ENCODE peak calls at places on chromosomes 11 and 22, in nine cellular contexts. One of them, this sample, is unnamed. For H3K4me1, the result is how much of the 10 kb centered on the place peaks cover.

GRCh38 chr11:32131321-32131720 is 40.4 kb downstream of the RCN1 start:
- DNase-seq in OCI-LY7: no peak
- DNase-seq in fibroblast of lung: peak
- DNase-seq in lower lobe of right lung: no peak
- DNase-seq in A549: no peak
- DNase-seq in pancreas: no peak
- DNase-seq in endothelial cell of umbilical vein: no peak
- DNase-seq in SJSA1: no peak
- DNase-seq in mammary epithelial cell: peak
- DNase-seq in this sample: no peak

GRCh38 chr11:46504817-46505613 is 88.8 kb downstream of the AMBRA1 start:
- DNase-seq in lower lobe of right lung: no peak
- DNase-seq in SJSA1: peak
- DNase-seq in A549: no peak
- DNase-seq in fibroblast of lung: peak
- DNase-seq in OCI-LY7: no peak
- DNase-seq in pancreas: no peak
- DNase-seq in endothelial cell of umbilical vein: peak
- DNase-seq in mammary epithelial cell: peak
- DNase-seq in this sample: no peak

GRCh38 chr11:78338138-78338537 is 79.5 kb downstream of the GAB2 start:
- DNase-seq in fibroblast of lung: no peak
- DNase-seq in pancreas: no peak
- DNase-seq in OCI-LY7: no peak
- DNase-seq in lower lobe of right lung: no peak
- DNase-seq in SJSA1: no peak
- DNase-seq in A549: no peak
- DNase-seq in mammary epithelial cell: no peak
- DNase-seq in endothelial cell of umbilical vein: no peak
- DNase-seq in this sample: no peak

GRCh38 chr22:20021196-20022181 is 579 bp downstream of the TANGO2 start:
- DNase-seq in SJSA1: no peak
- DNase-seq in endothelial cell of umbilical vein: peak
- DNase-seq in mammary epithelial cell: no peak
- DNase-seq in pancreas: peak
- DNase-seq in OCI-LY7: peak
- DNase-seq in lower lobe of right lung: peak
- DNase-seq in fibroblast of lung: peak
- DNase-seq in A549: no peak
- DNase-seq in this sample: no peak

GRCh38 chr22:19873960-19874306 is 19.3 kb upstream of the GNB1L start:
- DNase-seq in A549: no peak
- DNase-seq in OCI-LY7: no peak
- DNase-seq in lower lobe of right lung: peak
- DNase-seq in pancreas: no peak
- DNase-seq in fibroblast of lung: no peak
- DNase-seq in mammary epithelial cell: no peak
- DNase-seq in SJSA1: no peak
- DNase-seq in endothelial cell of umbilical vein: no peak
- DNase-seq in this sample: peak

GRCh38 chr11:706439-706956 is 467 bp downstream of the EPS8L2 start:
- DNase-seq in SJSA1: no peak
- DNase-seq in lower lobe of right lung: peak
- DNase-seq in endothelial cell of umbilical vein: no peak
- DNase-seq in pancreas: peak
- DNase-seq in OCI-LY7: no peak
- DNase-seq in mammary epithelial cell: peak
- DNase-seq in A549: peak
- DNase-seq in fibroblast of lung: peak
- DNase-seq in this sample: no peak

GRCh38 chr11:94638902-94639373 is 71.8 kb downstream of the PIWIL4 start:
- DNase-seq in lower lobe of right lung: no peak
- DNase-seq in pancreas: no peak
- DNase-seq in fibroblast of lung: no peak
- DNase-seq in A549: no peak
- DNase-seq in endothelial cell of umbilical vein: peak
- DNase-seq in SJSA1: no peak
- DNase-seq in OCI-LY7: no peak
- DNase-seq in mammary epithelial cell: peak
- DNase-seq in this sample: no peak

GRCh38 chr11:5257296-5257695 is 2.7 kb upstream of the HBG2 start:
- DNase-seq in lower lobe of right lung: no peak
- DNase-seq in endothelial cell of umbilical vein: no peak
- DNase-seq in OCI-LY7: no peak
- DNase-seq in mammary epithelial cell: no peak
- DNase-seq in SJSA1: no peak
- DNase-seq in pancreas: no peak
- DNase-seq in A549: no peak
- DNase-seq in fibroblast of lung: no peak
- DNase-seq in this sample: no peak

GRCh38 chr11:3160252-3161031 is 4.7 kb downstream of the OSBPL5 start:
- DNase-seq in lower lobe of right lung: peak
- DNase-seq in mammary epithelial cell: peak
- DNase-seq in endothelial cell of umbilical vein: peak
- DNase-seq in OCI-LY7: peak
- DNase-seq in SJSA1: peak
- DNase-seq in pancreas: peak
- DNase-seq in fibroblast of lung: peak
- DNase-seq in A549: no peak
- DNase-seq in this sample: peak

GRCh38 chr22:50032941-50033601 is 20.5 kb upstream of the IL17REL start:
- DNase-seq in fibroblast of lung: no peak
- DNase-seq in SJSA1: no peak
- DNase-seq in OCI-LY7: no peak
- DNase-seq in lower lobe of right lung: no peak
- DNase-seq in pancreas: no peak
- DNase-seq in endothelial cell of umbilical vein: no peak
- DNase-seq in mammary epithelial cell: no peak
- DNase-seq in A549: no peak
- DNase-seq in this sample: no peak

GRCh38 chr11:69380451-69380901 is 86.5 kb downstream of the MYEOV start:
- DNase-seq in lower lobe of right lung: no peak
- DNase-seq in pancreas: no peak
- DNase-seq in SJSA1: no peak
- DNase-seq in A549: no peak
- DNase-seq in fibroblast of lung: no peak
- DNase-seq in endothelial cell of umbilical vein: no peak
- DNase-seq in OCI-LY7: no peak
- DNase-seq in mammary epithelial cell: no peak
- DNase-seq in this sample: peak

GRCh38 chr11:96091476-96091875 is 167.6 kb upstream of the MTMR2 start:
- DNase-seq in SJSA1: no peak
- DNase-seq in A549: no peak
- DNase-seq in OCI-LY7: peak
- DNase-seq in endothelial cell of umbilical vein: no peak
- DNase-seq in fibroblast of lung: no peak
- DNase-seq in pancreas: no peak
- DNase-seq in mammary epithelial cell: no peak
- DNase-seq in lower lobe of right lung: no peak
- DNase-seq in this sample: no peak

GRCh38 chr11:70381872-70382842 is 16.2 kb upstream of the CTTN start:
- DNase-seq in endothelial cell of umbilical vein: no peak
- DNase-seq in fibroblast of lung: peak
- DNase-seq in pancreas: no peak
- DNase-seq in mammary epithelial cell: no peak
- DNase-seq in A549: peak
- DNase-seq in SJSA1: peak
- DNase-seq in OCI-LY7: no peak
- DNase-seq in lower lobe of right lung: no peak
- DNase-seq in this sample: no peak

GRCh38 chr11:119081682-119082081 is 3.0 kb upstream of the HMBS start:
- DNase-seq in SJSA1: no peak
- DNase-seq in A549: no peak
- DNase-seq in lower lobe of right lung: no peak
- DNase-seq in pancreas: no peak
- DNase-seq in fibroblast of lung: no peak
- DNase-seq in OCI-LY7: no peak
- DNase-seq in mammary epithelial cell: no peak
- DNase-seq in endothelial cell of umbilical vein: no peak
- DNase-seq in this sample: no peak

GRCh38 chr22:47053865-47054185 is 291.4 kb downstream of the TBC1D22A start:
- DNase-seq in mammary epithelial cell: no peak
- DNase-seq in A549: no peak
- DNase-seq in SJSA1: no peak
- DNase-seq in endothelial cell of umbilical vein: peak
- DNase-seq in lower lobe of right lung: no peak
- DNase-seq in OCI-LY7: no peak
- DNase-seq in pancreas: no peak
- DNase-seq in fibroblast of lung: peak
- DNase-seq in this sample: no peak

GRCh38 chr22:19423906-19424500 is 7.5 kb downstream of the HIRA start:
- DNase-seq in endothelial cell of umbilical vein: no peak
- DNase-seq in pancreas: no peak
- DNase-seq in OCI-LY7: no peak
- DNase-seq in fibroblast of lung: no peak
- DNase-seq in mammary epithelial cell: no peak
- DNase-seq in A549: no peak
- DNase-seq in lower lobe of right lung: no peak
- DNase-seq in SJSA1: no peak
- DNase-seq in this sample: no peak

GRCh38 chr11:120820040-120820439 is 203.9 kb upstream of the TBCEL start:
- DNase-seq in pancreas: no peak
- DNase-seq in fibroblast of lung: no peak
- DNase-seq in SJSA1: no peak
- DNase-seq in A549: no peak
- DNase-seq in OCI-LY7: no peak
- DNase-seq in endothelial cell of umbilical vein: no peak
- DNase-seq in mammary epithelial cell: no peak
- DNase-seq in lower lobe of right lung: no peak
- DNase-seq in this sample: no peak

GRCh38 chr11:83823461-83824025 is 537.4 kb upstream of the CCDC90B start:
- DNase-seq in pancreas: no peak
- DNase-seq in fibroblast of lung: peak
- DNase-seq in A549: no peak
- DNase-seq in lower lobe of right lung: no peak
- DNase-seq in OCI-LY7: no peak
- DNase-seq in mammary epithelial cell: no peak
- DNase-seq in SJSA1: no peak
- DNase-seq in endothelial cell of umbilical vein: peak
- DNase-seq in this sample: no peak

GRCh38 chr11:95972055-95972454 is 48.1 kb upstream of the MTMR2 start:
- DNase-seq in lower lobe of right lung: no peak
- DNase-seq in endothelial cell of umbilical vein: no peak
- DNase-seq in pancreas: no peak
- DNase-seq in SJSA1: no peak
- DNase-seq in mammary epithelial cell: no peak
- DNase-seq in A549: no peak
- DNase-seq in OCI-LY7: no peak
- DNase-seq in fibroblast of lung: no peak
- DNase-seq in this sample: no peak

GRCh38 chr11:70772950-70773349 is 374.6 kb downstream of the CTTN start:
- DNase-seq in fibroblast of lung: no peak
- DNase-seq in lower lobe of right lung: no peak
- DNase-seq in SJSA1: no peak
- DNase-seq in A549: no peak
- DNase-seq in mammary epithelial cell: no peak
- DNase-seq in pancreas: no peak
- DNase-seq in endothelial cell of umbilical vein: no peak
- DNase-seq in OCI-LY7: no peak
- DNase-seq in this sample: no peak

GRCh38 chr11:123018702-123019101 is 37.1 kb upstream of the BSX start:
- DNase-seq in pancreas: no peak
- DNase-seq in OCI-LY7: no peak
- DNase-seq in lower lobe of right lung: no peak
- DNase-seq in fibroblast of lung: no peak
- DNase-seq in SJSA1: no peak
- DNase-seq in endothelial cell of umbilical vein: no peak
- DNase-seq in A549: no peak
- DNase-seq in mammary epithelial cell: no peak
- DNase-seq in this sample: no peak

GRCh38 chr11:115712296-115712695 is 208.1 kb upstream of the CADM1 start:
- DNase-seq in pancreas: no peak
- DNase-seq in mammary epithelial cell: peak
- DNase-seq in OCI-LY7: no peak
- DNase-seq in endothelial cell of umbilical vein: no peak
- DNase-seq in SJSA1: no peak
- DNase-seq in fibroblast of lung: no peak
- DNase-seq in A549: no peak
- DNase-seq in lower lobe of right lung: no peak
- DNase-seq in this sample: no peak

GRCh38 chr11:117232911-117233409 is 489 bp downstream of the RNF214 start:
- DNase-seq in endothelial cell of umbilical vein: peak
- DNase-seq in pancreas: peak
- DNase-seq in mammary epithelial cell: no peak
- DNase-seq in lower lobe of right lung: peak
- DNase-seq in A549: peak
- DNase-seq in fibroblast of lung: no peak
- DNase-seq in OCI-LY7: peak
- DNase-seq in SJSA1: no peak
- DNase-seq in this sample: no peak
- H3K27ac ChIP-seq in endothelial cell of umbilical vein: peak
- H3K27ac ChIP-seq in pancreas: peak
- H3K27ac ChIP-seq in mammary epithelial cell: peak
- H3K27ac ChIP-seq in lower lobe of right lung: peak
- H3K27ac ChIP-seq in A549: peak
- H3K27ac ChIP-seq in fibroblast of lung: peak
- H3K27ac ChIP-seq in OCI-LY7: peak
- H3K27ac ChIP-seq in SJSA1: no peak
- H3K27ac ChIP-seq in this sample: peak

GRCh38 chr11:126166413-126166812 is 45.0 kb downstream of the RPUSD4 start:
- DNase-seq in endothelial cell of umbilical vein: no peak
- DNase-seq in A549: no peak
- DNase-seq in OCI-LY7: no peak
- DNase-seq in SJSA1: no peak
- DNase-seq in fibroblast of lung: no peak
- DNase-seq in pancreas: no peak
- DNase-seq in lower lobe of right lung: no peak
- DNase-seq in mammary epithelial cell: no peak
- DNase-seq in this sample: no peak
- H3K4me1 ChIP-seq in endothelial cell of umbilical vein: under half
- H3K4me1 ChIP-seq in A549: under half
- H3K4me1 ChIP-seq in OCI-LY7: under half
- H3K4me1 ChIP-seq in SJSA1: under half
- H3K4me1 ChIP-seq in fibroblast of lung: under half
- H3K4me1 ChIP-seq in pancreas: under half
- H3K4me1 ChIP-seq in lower lobe of right lung: under half
- H3K4me1 ChIP-seq in mammary epithelial cell: under half
- H3K4me1 ChIP-seq in this sample: under half

GRCh38 chr11:62804310-62805043 is 763 bp downstream of the NXF1 start:
- DNase-seq in SJSA1: no peak
- DNase-seq in OCI-LY7: peak
- DNase-seq in lower lobe of right lung: peak
- DNase-seq in endothelial cell of umbilical vein: peak
- DNase-seq in mammary epithelial cell: peak
- DNase-seq in pancreas: no peak
- DNase-seq in fibroblast of lung: peak
- DNase-seq in A549: no peak
- DNase-seq in this sample: no peak
- H3K27ac ChIP-seq in SJSA1: peak
- H3K27ac ChIP-seq in OCI-LY7: no peak
- H3K27ac ChIP-seq in lower lobe of right lung: peak
- H3K27ac ChIP-seq in endothelial cell of umbilical vein: peak
- H3K27ac ChIP-seq in mammary epithelial cell: peak
- H3K27ac ChIP-seq in pancreas: peak
- H3K27ac ChIP-seq in fibroblast of lung: peak
- H3K27ac ChIP-seq in A549: peak
- H3K27ac ChIP-seq in this sample: peak

DNA sequence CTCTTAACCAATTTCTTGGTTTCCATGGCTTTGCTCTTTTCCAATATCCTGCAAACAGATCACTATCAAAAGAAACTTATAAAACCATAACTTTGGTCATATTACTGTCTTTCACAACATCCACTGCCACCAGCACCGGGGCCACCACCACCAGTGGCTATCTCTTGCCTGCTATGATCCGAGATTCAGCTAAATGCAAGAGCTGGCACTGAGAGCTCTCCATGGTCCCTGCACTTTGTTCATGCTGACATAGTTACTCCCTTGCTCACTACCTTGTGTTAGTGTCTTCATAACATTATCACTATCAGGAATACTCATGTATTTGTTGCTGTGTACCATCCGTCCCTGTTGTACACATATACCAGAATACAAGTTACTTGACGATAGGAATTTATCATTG is 299.0 kb downstream of the ETS1 start:
- DNase-seq in SJSA1: no peak
- DNase-seq in OCI-LY7: no peak
- DNase-seq in lower lobe of right lung: no peak
- DNase-seq in fibroblast of lung: no peak
- DNase-seq in mammary epithelial cell: no peak
- DNase-seq in pancreas: no peak
- DNase-seq in A549: no peak
- DNase-seq in endothelial cell of umbilical vein: no peak
- DNase-seq in this sample: no peak
- H3K4me1 ChIP-seq in SJSA1: under half
- H3K4me1 ChIP-seq in OCI-LY7: under half
- H3K4me1 ChIP-seq in lower lobe of right lung: under half
- H3K4me1 ChIP-seq in fibroblast of lung: under half
- H3K4me1 ChIP-seq in mammary epithelial cell: under half
- H3K4me1 ChIP-seq in pancreas: under half
- H3K4me1 ChIP-seq in A549: under half
- H3K4me1 ChIP-seq in endothelial cell of umbilical vein: under half
- H3K4me1 ChIP-seq in this sample: under half

This sample was measured in suprapubic skin.